ENCODE peak calls at places on chromosomes 12 and 14, in eight cellular contexts. R is uterus, O is transverse colon, N is H54, S is HCT116, M is esophagus muscularis mucosa, Z is stomach, P is heart left ventricle. V is an unnamed sample.

GRCh38 chr14:26379951-26380350 is 217.9 kb downstream of the NOVA1 start:
- DNase-seq in R (no peak), P (no peak), M (no peak), S (no peak), N (no peak), O (no peak), Z (no peak), V (no peak)

GRCh38 chr12:66003951-66004350 is 126.6 kb downstream of the LLPH start:
- DNase-seq in Z (no peak), P (no peak), M (no peak), R (no peak), O (no peak), N (no peak), S (no peak), V (no peak)

GRCh38 chr12:93438266-93439050 is 3.3 kb downstream of the UBE2N start:
- DNase-seq in Z (no peak), P (no peak), N (no peak), O (no peak), S (no peak), M (no peak), R (no peak), V (no peak)

GRCh38 chr12:92193846-92194245 is 48.2 kb upstream of the BTG1 start:
- DNase-seq in P (no peak), Z (no peak), R (no peak), N (no peak), S (no peak), O (no peak), M (no peak), V (no peak)

GRCh38 chr14:100132161-100132902 is 27.1 kb downstream of the DEGS2 start:
- DNase-seq in S (no peak), Z (no peak), N (peak), O (no peak), R (peak), P (no peak), M (no peak), V (peak)

GRCh38 chr12:56081393-56082347 is 1.7 kb downstream of the ERBB3 start:
- DNase-seq in R (no peak), Z (peak), O (peak), P (no peak), S (no peak), M (no peak), N (no peak), V (no peak)

GRCh38 chr14:35632276-35633071 is 98.5 kb downstream of the INSM2 start:
- DNase-seq in O (no peak), P (no peak), N (no peak), R (no peak), M (no peak), Z (no peak), S (no peak), V (no peak)

GRCh38 chr12:82874935-82875334 is 188.2 kb downstream of the TMTC2 start:
- DNase-seq in R (no peak), Z (no peak), S (no peak), P (no peak), N (peak), O (no peak), M (no peak), V (no peak)

GRCh38 chr12:46523863-46524770 is 151.5 kb upstream of the SLC38A2 start:
- DNase-seq in R (no peak), P (no peak), O (no peak), N (peak), Z (no peak), M (no peak), S (peak), V (peak)

GRCh38 chr14:37262649-37263048 is 64.9 kb downstream of the MIPOL1 start:
- DNase-seq in N (no peak), P (no peak), Z (no peak), R (no peak), O (no peak), M (no peak), S (no peak), V (no peak)

GRCh38 chr14:50668008-50668851 is at the start of gene SAV1:
- DNase-seq in Z (peak), N (no peak), P (peak), R (peak), S (peak), M (peak), O (peak), V (peak)

GRCh38 chr12:57010627-57011224 is 4.4 kb upstream of the ZBTB39 start:
- DNase-seq in S (no peak), Z (no peak), N (no peak), P (no peak), O (no peak), M (no peak), R (no peak), V (no peak)

GRCh38 chr12:50032516-50033316 is 7.4 kb upstream of the RACGAP1 start:
- DNase-seq in M (no peak), P (no peak), S (no peak), R (no peak), Z (peak), N (no peak), O (no peak), V (no peak)

GRCh38 chr12:115037830-115038229 is 353.9 kb upstream of the TBX3 start:
- DNase-seq in S (no peak), R (no peak), O (no peak), P (peak), M (no peak), Z (no peak), N (no peak), V (no peak)

GRCh38 chr12:114405449-114406271 is at the start of gene TBX5:
- DNase-seq in N (no peak), P (no peak), M (no peak), S (no peak), O (no peak), R (no peak), Z (no peak), V (no peak)

GRCh38 chr12:85971800-85972199 is 97.7 kb downstream of the NTS start:
- DNase-seq in N (no peak), M (no peak), S (no peak), R (no peak), P (no peak), O (no peak), Z (no peak), V (no peak)

GRCh38 chr14:65252471-65253255 is 150.3 kb upstream of the MAX start:
- DNase-seq in R (no peak), N (no peak), P (no peak), S (no peak), O (no peak), Z (no peak), M (no peak), V (no peak)

GRCh38 chr14:33631021-33631420 is 319.9 kb downstream of the EGLN3 start:
- DNase-seq in R (no peak), O (no peak), Z (no peak), S (no peak), M (no peak), P (no peak), N (no peak), V (no peak)

GRCh38 chr12:14768823-14769405 is 34.4 kb downstream of the WBP11 start:
- DNase-seq in Z (peak), P (no peak), R (peak), N (no peak), M (no peak), O (peak), S (no peak), V (peak)

GRCh38 chr12:14771651-14772137 is 31.6 kb downstream of the WBP11 start:
- DNase-seq in N (no peak), Z (no peak), O (no peak), S (no peak), P (no peak), R (no peak), M (no peak), V (peak)

GRCh38 chr12:14770495-14771313 is 32.6 kb downstream of the WBP11 start:
- DNase-seq in M (peak), S (peak), P (peak), R (peak), Z (peak), O (peak), N (no peak), V (peak)

GRCh38 chr12:14769462-14769836 is 33.8 kb downstream of the WBP11 start:
- DNase-seq in S (no peak), R (peak), M (no peak), O (peak), P (peak), Z (peak), N (no peak), V (peak)

GRCh38 chr12:14769837-14770494 is 33.3 kb downstream of the WBP11 start:
- DNase-seq in O (peak), P (peak), S (peak), M (peak), N (no peak), R (peak), Z (peak), V (peak)
- TF ChIP-seq POLR2A in O (peak), P (no peak), S (peak), M (no peak), N (peak), R (peak), Z (no peak), V (no peak)

GRCh38 chr14:61749867-61750266 is 12.4 kb upstream of the SNAPC1 start:
- DNase-seq in R (no peak), S (no peak), P (no peak), Z (no peak), O (peak), N (no peak), M (no peak), V (peak)
- TF ChIP-seq POLR2A in R (no peak), S (no peak), P (no peak), Z (no peak), O (peak), N (no peak), M (no peak), V (no peak)

GRCh38 chr12:124877423-124877822 is 13.8 kb upstream of the SCARB1 start:
- DNase-seq in S (no peak), N (no peak), O (no peak), R (no peak), Z (no peak), P (no peak), M (no peak), V (no peak)
- TF ChIP-seq POLR2A in S (no peak), N (no peak), O (no peak), R (no peak), Z (no peak), P (no peak), M (no peak), V (no peak)

GRCh38 chr14:24135834-24136683 is at the start of gene PSME1:
- DNase-seq in R (peak), N (peak), S (peak), M (peak), Z (peak), P (peak), O (peak), V (peak)
- TF ChIP-seq POLR2A in R (peak), N (peak), S (peak), M (no peak), Z (no peak), P (no peak), O (peak), V (peak)

DNA sequence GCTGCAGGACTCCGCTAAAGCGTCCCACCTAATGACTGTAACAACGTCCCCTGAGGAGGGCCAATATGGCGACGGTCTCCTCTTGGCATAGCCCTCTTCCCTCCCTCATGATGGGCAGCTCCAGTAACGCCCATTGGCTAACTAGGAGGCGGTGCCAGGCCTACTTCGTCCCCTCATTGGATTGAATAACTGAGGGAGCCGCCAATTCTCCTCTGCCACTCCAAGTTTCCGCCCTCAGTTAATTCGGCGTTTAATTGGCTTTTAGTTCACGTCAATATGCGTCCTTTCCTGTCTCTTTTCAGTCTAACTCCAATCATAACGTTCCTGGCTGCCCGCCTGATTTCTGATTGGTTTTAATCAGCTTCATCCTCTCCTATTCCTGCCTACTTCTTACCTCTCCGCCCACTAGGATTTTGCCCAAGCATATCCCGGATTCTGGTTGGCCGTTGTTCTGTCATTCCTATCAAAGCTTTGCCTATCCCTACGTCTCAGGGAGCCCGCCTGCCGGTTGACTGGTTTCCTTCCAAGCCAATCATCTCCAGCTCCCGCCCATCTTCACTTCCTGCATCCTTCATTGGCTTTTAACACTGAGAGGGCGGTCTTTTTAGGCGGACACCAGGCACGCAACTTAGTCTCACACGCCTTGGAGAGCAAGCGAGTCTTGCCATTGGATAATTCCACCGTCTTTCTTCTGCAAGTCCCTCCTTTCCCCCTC is 430 bp upstream of the SP1 start:
- DNase-seq in O (peak), M (peak), S (peak), Z (peak), N (peak), R (peak), P (peak), V (peak)
- TF ChIP-seq POLR2A in O (peak), M (peak), S (no peak), Z (no peak), N (peak), R (peak), P (peak), V (peak)

GRCh38 chr12:21657336-21658077 is at the start of gene LDHB:
- DNase-seq in P (peak), Z (peak), N (peak), O (peak), R (peak), M (peak), S (peak), V (peak)
- TF ChIP-seq POLR2A in P (peak), Z (no peak), N (peak), O (peak), R (peak), M (peak), S (peak), V (peak)

V was measured in erythroblast.